ENCODE peak calls at places on chromosomes 5 and 9, in five cellular contexts. O is A549, G is K562, C is HepG2, K is H1. X is an unnamed sample.

GRCh38 chr9:31390352-31391025 is 994.0 kb upstream of the ACO1 start:
- DNase-seq in O (no peak), C (no peak), G (no peak), K (no peak), X (peak; percentile 6)

GRCh38 chr5:131282235-131282634 is 18.4 kb downstream of the CDC42SE2 start:
- DNase-seq in K (no peak), G (no peak), C (no peak), O (no peak), X (no peak)

GRCh38 chr5:64874753-64875152 is 106.0 kb downstream of the CWC27 start:
- DNase-seq in O (no peak), K (no peak), C (no peak), G (no peak), X (no peak)

GRCh38 chr5:108193021-108193795 is 188.7 kb downstream of the FBXL17 start:
- DNase-seq in O (no peak), G (no peak), C (no peak), K (no peak), X (no peak)

GRCh38 chr5:69024241-69024651 is 69.6 kb upstream of the SLC30A5 start:
- DNase-seq in K (peak; percentile 51), C (peak; percentile 58), G (peak; percentile 80), O (peak; percentile 39), X (peak; percentile 38)

GRCh38 chr9:70559102-70559501 is 144.6 kb upstream of the KLF9 start:
- DNase-seq in O (no peak), G (no peak), K (no peak), C (no peak), X (no peak)

GRCh38 chr9:124852829-124853531 is at the start of gene WDR38:
- DNase-seq in G (peak; percentile 83), C (peak; percentile 77), O (peak; percentile 98), K (peak; percentile 92), X (peak; percentile 65)

GRCh38 chr5:135879591-135879990 is 16.1 kb downstream of the IL9 start:
- DNase-seq in O (no peak), K (no peak), G (no peak), C (no peak), X (no peak)

GRCh38 chr5:179858241-179858585 is 404 bp downstream of the MRNIP start:
- DNase-seq in G (peak; percentile 68), K (peak; percentile 59), C (peak; percentile 17), O (peak; percentile 52), X (no peak)

GRCh38 chr9:76646249-76646648 is 118.0 kb upstream of the PCA3 start:
- DNase-seq in K (no peak), C (no peak), G (peak; percentile 37), O (no peak), X (no peak)

GRCh38 chr5:5155617-5156016 is 15.5 kb downstream of the ADAMTS16 start:
- DNase-seq in G (no peak), K (no peak), O (no peak), C (no peak), X (no peak)

GRCh38 chr5:5158472-5158895 is 18.4 kb downstream of the ADAMTS16 start:
- DNase-seq in C (no peak), K (no peak), G (no peak), O (no peak), X (no peak)

GRCh38 chr5:5156461-5157082 is 16.4 kb downstream of the ADAMTS16 start:
- DNase-seq in O (no peak), C (no peak), G (no peak), K (no peak), X (no peak)

GRCh38 chr5:5150667-5151066 is 10.5 kb downstream of the ADAMTS16 start:
- DNase-seq in C (no peak), O (no peak), K (no peak), G (no peak), X (no peak)

GRCh38 chr5:5154733-5155132 is 14.6 kb downstream of the ADAMTS16 start:
- DNase-seq in O (no peak), K (no peak), G (no peak), C (no peak), X (no peak)
- TF ChIP-seq JUN in O (no peak), K (no peak), G (no peak), C (no peak), X (no peak)

DNA sequence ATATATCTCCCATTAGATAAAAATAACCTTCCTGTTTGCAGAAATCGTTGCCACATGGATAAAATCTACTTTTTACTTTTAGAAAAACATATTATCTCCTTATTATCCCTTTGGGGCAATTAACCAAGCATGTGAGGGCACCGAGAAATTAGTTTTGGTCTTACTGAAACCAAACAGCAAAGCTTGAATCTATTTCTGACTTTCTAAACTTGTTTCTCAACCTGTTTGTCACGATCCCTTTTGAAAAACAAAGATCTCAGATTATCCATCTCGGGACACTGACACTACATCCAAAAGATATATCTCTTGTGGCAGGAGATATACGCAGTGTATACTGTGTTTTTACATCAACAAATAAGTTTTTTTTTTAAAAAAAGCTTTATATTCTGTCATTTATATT is 2.3 kb downstream of the TUT7 start:
- DNase-seq in G (no peak), O (no peak), C (no peak), K (no peak), X (peak; percentile 8)
- H3K4me3 ChIP-seq in G (peak overlapping the region; percentile 95), O (no peak overlapping the region), C (peak overlapping the region; percentile 96), K (no peak overlapping the region), X (peak overlapping the region; percentile 86)

GRCh38 chr5:73317523-73317922 is 131.1 kb downstream of the FOXD1 start:
- DNase-seq in C (no peak), G (no peak), O (no peak), K (no peak), X (no peak)

GRCh38 chr5:73314395-73315195 is 134.0 kb downstream of the FOXD1 start:
- DNase-seq in K (no peak), O (no peak), C (no peak), G (no peak), X (no peak)

GRCh38 chr5:73312146-73312871 is 136.3 kb downstream of the FOXD1 start:
- DNase-seq in K (no peak), O (no peak), C (no peak), G (peak; percentile 39), X (no peak)

GRCh38 chr5:73311291-73312110 is 137.1 kb downstream of the FOXD1 start:
- DNase-seq in O (no peak), C (no peak), G (no peak), K (peak; percentile 71), X (no peak)

GRCh38 chr5:73312872-73313510 is 135.6 kb downstream of the FOXD1 start:
- DNase-seq in G (no peak), O (no peak), C (no peak), K (no peak), X (no peak)
- TF ChIP-seq JUN in G (no peak), O (no peak), C (no peak), K (no peak), X (no peak)

DNA sequence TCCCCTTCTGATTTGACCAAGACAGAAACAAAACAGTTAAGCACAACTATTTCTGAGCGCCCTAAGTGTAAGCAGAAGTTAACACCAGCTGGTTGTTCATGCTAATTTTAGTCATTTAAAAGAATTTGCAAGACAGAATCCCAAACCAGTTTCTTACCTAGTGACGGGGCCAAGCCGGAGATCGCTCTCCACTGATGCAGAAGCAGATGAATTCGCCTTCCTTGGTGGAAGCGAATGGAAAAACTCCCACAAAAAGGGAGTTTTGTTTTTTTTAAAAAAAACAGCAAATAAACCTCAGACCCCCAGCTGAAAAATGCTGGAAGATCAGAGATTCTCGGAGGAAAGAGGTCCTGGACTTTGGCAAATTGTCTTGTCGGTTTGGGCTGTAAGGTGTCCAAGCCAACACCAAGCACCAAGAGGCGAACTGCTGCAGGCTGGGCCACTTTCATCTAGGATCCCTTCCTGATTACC is 47.4 kb upstream of the GLDC start:
- DNase-seq in O (no peak), K (no peak), G (no peak), C (no peak), X (no peak)
- H3K4me3 ChIP-seq in O (no peak overlapping the region), K (no peak overlapping the region), G (no peak overlapping the region), C (no peak overlapping the region), X (no peak overlapping the region)

DNA sequence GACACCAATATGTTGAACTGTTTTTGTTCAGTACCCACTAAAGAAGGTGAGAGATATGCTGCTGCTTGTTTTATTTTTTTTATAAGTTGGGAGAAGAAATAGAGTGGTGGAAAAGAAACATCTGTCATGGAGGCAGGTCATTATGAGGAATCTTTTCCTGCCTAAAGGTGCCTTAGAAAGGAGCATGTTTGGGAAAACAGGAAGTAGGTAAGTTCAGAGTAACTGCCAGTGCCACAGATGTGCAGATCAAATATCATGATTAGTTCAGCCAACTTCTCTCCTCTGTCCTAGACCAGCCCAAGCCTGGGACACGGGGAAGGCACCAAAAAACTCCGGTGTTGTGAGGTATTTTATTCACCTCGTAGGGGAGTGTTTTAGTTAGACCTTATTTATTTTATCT is 144.2 kb downstream of the MAN2A1 start:
- DNase-seq in C (no peak), K (no peak), O (no peak), G (peak; percentile 12), X (no peak)
- TF ChIP-seq JUN in C (no peak), K (no peak), O (no peak), G (no peak), X (no peak)

GRCh38 chr9:38068616-38068865 is 486 bp downstream of the SHB start:
- DNase-seq in G (peak; percentile 78), O (no peak), C (no peak), K (no peak), X (peak; percentile 61)
- H3K4me3 ChIP-seq in G (peak overlapping the region; percentile 90), O (peak overlapping the region; percentile 93), C (peak overlapping the region; percentile 95), K (peak overlapping the region; percentile 56), X (peak overlapping the region; percentile 76)

GRCh38 chr9:94949330-94949729 is 222.8 kb downstream of the AOPEP start:
- DNase-seq in K (no peak), G (no peak), O (no peak), C (no peak), X (no peak)

GRCh38 chr9:94946256-94946655 is 219.8 kb downstream of the AOPEP start:
- DNase-seq in G (no peak), C (no peak), K (no peak), O (no peak), X (no peak)

GRCh38 chr9:94950733-94951590 is 224.5 kb downstream of the AOPEP start:
- DNase-seq in O (no peak), C (peak; percentile 88), G (no peak), K (no peak), X (peak; percentile 85)

GRCh38 chr9:94950040-94950732 is 223.7 kb downstream of the AOPEP start:
- DNase-seq in C (no peak), G (no peak), O (no peak), K (no peak), X (no peak)

GRCh38 chr9:94948567-94949235 is 222.2 kb downstream of the AOPEP start:
- DNase-seq in C (no peak), G (no peak), K (no peak), O (no peak), X (no peak)
- TF ChIP-seq JUN in C (no peak), G (no peak), K (no peak), O (no peak), X (no peak)

X was measured in endothelial cell of umbilical vein.